ENCODE peak calls at places on chromosomes 7 and 10, in seven cellular contexts. L, D, Y, I, G, B and A are unnamed samples.

GRCh38 chr7:135337506-135337905 is 103.9 kb downstream of the STRA8 start:
- DNase-seq in L (no peak), Y (no peak), G (no peak), I (no peak), D (no peak), B (no peak), A (no peak)

GRCh38 chr7:155466814-155467675 is 9.1 kb downstream of the EN2 start:
- DNase-seq in Y (no peak), D (no peak), I (no peak), L (no peak), B (no peak), G (no peak), A (no peak)

GRCh38 chr7:116954443-116954838 is 1.1 kb downstream of the ST7 start:
- DNase-seq in Y (no peak), G (no peak), D (no peak), I (no peak), L (no peak), B (no peak), A (no peak)

GRCh38 chr10:76251773-76252617 is 820.6 kb downstream of the LRMDA start:
- DNase-seq in I (peak; percentile 61), D (peak; percentile 97), B (no peak), L (no peak), Y (no peak), G (no peak), A (peak; percentile 6)

GRCh38 chr7:77425151-77426051 is 9.3 kb upstream of the GSAP start:
- DNase-seq in Y (peak; percentile 80), I (no peak), D (peak; percentile 48), L (peak; percentile 53), G (peak; percentile 91), B (peak; percentile 57), A (peak; percentile 76)

GRCh38 chr10:126058507-126058906 is 162.1 kb downstream of the FANK1 start:
- DNase-seq in I (no peak), B (no peak), L (no peak), G (no peak), Y (no peak), D (no peak), A (no peak)

GRCh38 chr7:157399086-157399687 is 62.4 kb downstream of the DNAJB6 start:
- DNase-seq in D (no peak), G (no peak), I (no peak), L (no peak), Y (no peak), B (no peak), A (no peak)

GRCh38 chr7:4093035-4093434 is 589.1 kb upstream of the FOXK1 start:
- DNase-seq in B (no peak), I (no peak), G (no peak), L (no peak), D (no peak), Y (no peak), A (no peak)

GRCh38 chr10:23362879-23363787 is 18.5 kb upstream of the C10orf67 start:
- DNase-seq in Y (no peak), B (no peak), G (no peak), D (no peak), I (no peak), L (no peak), A (no peak)

GRCh38 chr10:2925631-2926030 is 141.7 kb upstream of the PFKP start:
- DNase-seq in G (peak; percentile 51), D (no peak), L (no peak), I (peak; percentile 53), Y (peak; percentile 12), B (peak; percentile 73), A (no peak)

GRCh38 chr7:36155811-36156361 is 2.8 kb downstream of the EEPD1 start:
- DNase-seq in B (no peak), I (peak; percentile 43), G (peak; percentile 43), Y (no peak), L (no peak), D (no peak), A (no peak)

GRCh38 chr10:48343871-48344598 is 37.6 kb downstream of the MAPK8 start:
- DNase-seq in Y (no peak), B (no peak), G (no peak), D (no peak), I (no peak), L (no peak), A (no peak)

GRCh38 chr7:105487559-105488218 is 34.4 kb downstream of the PUS7 start:
- DNase-seq in I (no peak), L (peak; percentile 12), D (peak; percentile 65), G (peak; percentile 58), B (peak; percentile 87), Y (peak; percentile 50), A (peak; percentile 16)

GRCh38 chr7:46696741-46697140 is 775.7 kb upstream of the IGFBP3 start:
- DNase-seq in I (no peak), L (no peak), B (no peak), D (no peak), G (no peak), Y (no peak), A (no peak)

GRCh38 chr10:52571018-52571417 is 201.6 kb downstream of the MBL2 start:
- DNase-seq in I (no peak), G (no peak), L (no peak), D (no peak), Y (no peak), B (no peak), A (no peak)

GRCh38 chr7:7221602-7222038 is 39.3 kb downstream of the C1GALT1 start:
- DNase-seq in B (peak; percentile 50), L (peak; percentile 13), I (no peak), G (peak; percentile 58), D (peak; percentile 41), Y (no peak), A (peak; percentile 93)

GRCh38 chr7:41156268-41156667 is 546.6 kb downstream of the INHBA start:
- DNase-seq in B (no peak), L (no peak), Y (no peak), D (no peak), G (peak; percentile 48), I (no peak), A (no peak)

GRCh38 chr10:122140941-122141623 is 130.0 kb upstream of the BTBD16 start:
- DNase-seq in G (peak; percentile 89), B (peak; percentile 93), L (peak; percentile 92), I (peak; percentile 59), D (peak; percentile 78), Y (peak; percentile 91), A (peak; percentile 87)

GRCh38 chr7:74017122-74017521 is 10.9 kb upstream of the ELN start:
- DNase-seq in L (no peak), B (no peak), I (no peak), D (no peak), G (no peak), Y (peak; percentile 79), A (no peak)

GRCh38 chr7:74012842-74013249 is 15.1 kb upstream of the ELN start:
- DNase-seq in L (no peak), D (no peak), Y (peak; percentile 62), B (peak; percentile 46), I (no peak), G (no peak), A (peak; percentile 32)

GRCh38 chr7:74010407-74010806 is 17.6 kb upstream of the ELN start:
- DNase-seq in I (no peak), Y (peak; percentile 62), L (no peak), G (no peak), D (no peak), B (peak; percentile 67), A (no peak)

GRCh38 chr7:74015670-74016069 is 12.3 kb upstream of the ELN start:
- DNase-seq in B (no peak), I (no peak), Y (no peak), G (peak; percentile 60), D (no peak), L (no peak), A (no peak)

DNA sequence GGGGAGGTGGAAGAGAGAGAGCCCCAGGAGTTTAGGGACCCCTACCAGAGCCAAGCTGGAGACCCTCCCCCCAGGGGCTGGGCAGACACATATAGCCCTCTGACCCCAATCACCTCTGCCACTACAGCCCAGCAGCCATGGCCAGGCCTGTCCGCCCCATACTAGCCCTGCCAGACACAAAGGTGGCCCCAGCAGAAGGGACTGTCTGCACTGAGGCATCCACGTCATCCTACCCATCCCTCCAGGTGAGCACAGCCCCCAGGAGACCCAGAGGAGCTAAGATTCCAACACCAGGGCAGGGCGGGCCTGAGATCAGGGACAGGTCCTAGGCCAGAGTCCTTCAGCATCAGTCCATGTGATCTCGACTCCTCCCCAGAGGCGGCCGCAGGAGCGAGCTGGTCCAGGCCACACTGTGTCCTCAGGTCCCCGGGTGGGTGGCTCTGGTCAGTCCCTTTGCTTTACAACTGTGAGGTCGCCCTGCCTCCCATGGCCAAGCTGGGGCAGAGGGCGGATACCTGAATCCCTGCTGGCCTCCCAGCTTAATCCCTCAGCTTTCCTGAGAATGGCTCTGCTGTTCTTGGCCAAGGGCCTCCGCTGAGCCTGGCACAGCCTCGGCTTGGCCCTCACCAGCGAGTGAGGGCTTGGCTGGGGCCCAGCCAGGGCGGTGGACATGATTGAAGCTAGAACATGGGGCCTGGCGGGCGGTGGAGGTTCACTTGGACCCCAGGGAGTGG is 14.3 kb upstream of the ELN start:
- DNase-seq in B (no peak), G (no peak), D (no peak), I (no peak), Y (no peak), L (no peak), A (no peak)
- H3K27ac ChIP-seq in B (no peak overlapping the region), G (no peak overlapping the region), D (no peak overlapping the region), I (no peak overlapping the region), Y (no peak overlapping the region), L (no peak overlapping the region), A (no peak overlapping the region)

GRCh38 chr10:86361134-86362128 is 5.2 kb downstream of the GRID1 start:
- DNase-seq in Y (no peak), B (no peak), L (no peak), I (no peak), G (no peak), D (no peak), A (no peak)
- H3K27ac ChIP-seq in Y (no peak overlapping the region), B (no peak overlapping the region), L (no peak overlapping the region), I (no peak overlapping the region), G (no peak overlapping the region), D (no peak overlapping the region), A (no peak overlapping the region)

DNA sequence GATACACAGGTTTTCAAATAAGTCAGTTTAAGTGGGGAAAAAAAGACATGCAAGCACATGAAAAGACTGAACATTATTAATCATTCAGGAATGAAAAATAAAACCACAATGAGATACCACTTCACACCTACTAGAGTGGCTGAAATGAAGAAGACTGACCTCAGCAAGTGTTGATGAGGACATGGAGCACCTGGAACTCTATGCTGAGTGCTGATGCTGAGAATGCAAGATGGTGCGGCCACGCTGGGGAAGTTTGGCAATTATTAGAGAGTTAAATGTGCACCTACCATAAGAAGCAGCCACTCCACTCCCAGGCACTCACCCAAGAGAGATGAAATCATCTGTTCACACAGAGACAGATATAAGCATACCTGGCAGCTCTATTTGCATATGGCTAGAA is 32.9 kb upstream of the ELFN1 start:
- DNase-seq in G (no peak), L (no peak), I (no peak), D (no peak), Y (no peak), B (no peak), A (peak; percentile 23)
- H3K27ac ChIP-seq in G (no peak overlapping the region), L (no peak overlapping the region), I (no peak overlapping the region), D (no peak overlapping the region), Y (no peak overlapping the region), B (no peak overlapping the region), A (no peak overlapping the region)

GRCh38 chr7:21140622-21141021 is 287.3 kb upstream of the SP4 start:
- DNase-seq in G (peak; percentile 86), I (peak; percentile 38), L (no peak), Y (no peak), D (no peak), B (no peak), A (peak; percentile 52)
- H3K27ac ChIP-seq in G (peak overlapping the region; percentile 78), I (no peak overlapping the region), L (no peak overlapping the region), Y (peak overlapping the region; percentile 65), D (no peak overlapping the region), B (no peak overlapping the region), A (no peak overlapping the region)